ENCODE peak calls at places on chromosomes 2 and 18, in four cellular contexts. U is H54, E is mammary epithelial cell, A is uterus. F is an unnamed sample.

GRCh38 chr2:219042157-219042556 is 841 bp upstream of the CFAP65 start:
- DNase-seq in U (no peak), E (no peak), A (no peak), F (no peak)

GRCh38 chr2:232341739-232342126 is 36.8 kb upstream of the ALPP start:
- DNase-seq in U (no peak), E (no peak), A (no peak), F (no peak)

GRCh38 chr18:415627-416612 is 84.6 kb downstream of the COLEC12 start:
- DNase-seq in U (peak; percentile 40), E (peak; percentile 11), A (no peak), F (no peak)

GRCh38 chr2:187581125-187581896 is 27.1 kb upstream of the TFPI start:
- DNase-seq in U (no peak), E (peak; percentile 27), A (no peak), F (no peak)

GRCh38 chr18:40935423-40935822 is 1019.6 kb upstream of the PIK3C3 start:
- DNase-seq in U (no peak), E (peak; percentile 12), A (no peak), F (no peak)

GRCh38 chr2:1605102-1605501 is 139.2 kb downstream of the PXDN start:
- DNase-seq in U (no peak), E (no peak), A (peak; percentile 40), F (no peak)

GRCh38 chr18:44851806-44852205 is 171.1 kb downstream of the SETBP1 start:
- DNase-seq in U (no peak), E (no peak), A (no peak), F (no peak)

GRCh38 chr2:121698318-121698930 is 38.3 kb downstream of the NIFK start:
- DNase-seq in U (no peak), E (no peak), A (no peak), F (no peak)

GRCh38 chr2:46826898-46827245 is 88.7 kb downstream of the MCFD2 start:
- DNase-seq in U (no peak), E (no peak), A (no peak), F (no peak)

GRCh38 chr18:23851470-23852002 is 162.3 kb downstream of the LAMA3 start:
- DNase-seq in U (no peak), E (no peak), A (no peak), F (no peak)

GRCh38 chr2:196130039-196130825 is 41.1 kb downstream of the STK17B start:
- DNase-seq in U (no peak), E (no peak), A (no peak), F (no peak)

GRCh38 chr2:146262606-146263005 is 1582.2 kb upstream of the ACVR2A start:
- DNase-seq in U (no peak), E (no peak), A (no peak), F (no peak)

GRCh38 chr2:155708052-155708451 is 624.5 kb downstream of the NR4A2 start:
- DNase-seq in U (no peak), E (no peak), A (no peak), F (no peak)

GRCh38 chr2:44839370-44839769 is 102.1 kb upstream of the SIX3 start:
- DNase-seq in U (no peak), E (no peak), A (no peak), F (no peak)

GRCh38 chr18:58045265-58046086 is 1.4 kb downstream of the NEDD4L start:
- DNase-seq in U (peak; percentile 19), E (peak; percentile 78), A (peak; percentile 20), F (peak; percentile 14)

GRCh38 chr2:226020179-226020578 is 620.7 kb downstream of the NYAP2 start:
- DNase-seq in U (no peak), E (no peak), A (no peak), F (no peak)

GRCh38 chr2:133591164-133591563 is 22.9 kb upstream of the NCKAP5 start:
- DNase-seq in U (no peak), E (no peak), A (no peak), F (no peak)

GRCh38 chr18:773980-774624 is 37.9 kb downstream of the YES1 start:
- DNase-seq in U (no peak), E (no peak), A (no peak), F (no peak)

GRCh38 chr2:164599954-164600589 is 21.2 kb downstream of the GRB14 start:
- DNase-seq in U (peak; percentile 19), E (peak; percentile 70), A (no peak), F (no peak)

GRCh38 chr2:176154853-176155252 is 2.3 kb upstream of the HOXD3 start:
- DNase-seq in U (no peak), E (no peak), A (no peak), F (no peak)